ENCODE peak calls at places on chromosome 21, in seven cellular contexts. N, Q, D, W, Z, O and V are unnamed samples.

GRCh38 chr21:38804617-38805281 is 980 bp upstream of the ETS2 start:
- DNase-seq in N (peak), Q (no peak), D (peak), W (no peak), Z (no peak), O (peak), V (peak)

GRCh38 chr21:15586752-15587436 is 142.9 kb upstream of the USP25 start:
- DNase-seq in N (no peak), Q (no peak), D (no peak), W (no peak), Z (no peak), O (no peak), V (no peak)

GRCh38 chr21:17780539-17780938 is 38.6 kb downstream of the C21orf91 start:
- DNase-seq in N (no peak), Q (peak), D (no peak), W (peak), Z (no peak), O (peak), V (no peak)

GRCh38 chr21:46599251-46599572 is 5.7 kb downstream of the S100B start:
- DNase-seq in N (no peak), Q (no peak), D (no peak), W (no peak), Z (no peak), O (no peak), V (peak)

GRCh38 chr21:45167796-45168222 is 93.4 kb downstream of the ADARB1 start:
- DNase-seq in N (no peak), Q (no peak), D (no peak), W (no peak), Z (no peak), O (no peak), V (no peak)

GRCh38 chr21:31282095-31282709 is 61.9 kb downstream of the TIAM1 start:
- DNase-seq in N (no peak), Q (no peak), D (no peak), W (no peak), Z (no peak), O (no peak), V (no peak)

GRCh38 chr21:16279658-16280581 is 550.1 kb downstream of the USP25 start:
- DNase-seq in N (no peak), Q (no peak), D (no peak), W (no peak), Z (peak), O (no peak), V (peak)

GRCh38 chr21:43740497-43741156 is 21.7 kb downstream of the PDXK start:
- DNase-seq in N (peak), Q (peak), D (no peak), W (peak), Z (peak), O (no peak), V (no peak)

GRCh38 chr21:34649400-34649799 is 19.4 kb upstream of the CLIC6 start:
- DNase-seq in N (no peak), Q (no peak), D (no peak), W (no peak), Z (no peak), O (no peak), V (no peak)

GRCh38 chr21:39597595-39598185 is 15.1 kb upstream of the B3GALT5 start:
- DNase-seq in N (no peak), Q (no peak), D (no peak), W (no peak), Z (no peak), O (no peak), V (no peak)

GRCh38 chr21:25457411-25457810 is 149.9 kb downstream of the MRPL39 start:
- DNase-seq in N (no peak), Q (no peak), D (no peak), W (no peak), Z (no peak), O (peak), V (no peak)

GRCh38 chr21:26070822-26071425 is 99.6 kb downstream of the APP start:
- DNase-seq in N (no peak), Q (no peak), D (no peak), W (peak), Z (no peak), O (no peak), V (peak)

GRCh38 chr21:36186506-36187399 is 30.1 kb downstream of the DOP1B start:
- DNase-seq in N (no peak), Q (no peak), D (no peak), W (no peak), Z (no peak), O (no peak), V (no peak)